ENCODE peak calls at places on chromosomes 1 and 21, in five cellular contexts. T is psoas muscle, X is ovary, V is brain microvascular endothelial cell, L is stomach. Q is an unnamed sample.

GRCh38 chr1:151196292-151196800 is 2.0 kb upstream of the PIP5K1A start:
- DNase-seq in L (peak; percentile 71), X (peak; percentile 45), T (no peak), V (peak; percentile 83), Q (peak; percentile 47)

GRCh38 chr21:26199471-26199870 is 28.9 kb upstream of the APP start:
- DNase-seq in T (no peak), V (no peak), X (no peak), L (no peak), Q (peak; percentile 36)

GRCh38 chr1:46442317-46443161 is 47.1 kb upstream of the DMBX1 start:
- DNase-seq in V (peak; percentile 77), L (peak; percentile 75), T (peak; percentile 77), X (peak; percentile 60), Q (peak; percentile 16)

GRCh38 chr1:161427733-161428516 is 60.2 kb upstream of the CFAP126 start:
- DNase-seq in V (peak; percentile 59), X (no peak), L (no peak), T (no peak), Q (peak; percentile 22)

GRCh38 chr1:160136926-160137200 is 14.5 kb upstream of the ATP1A4 start:
- DNase-seq in V (no peak), T (no peak), L (no peak), X (no peak), Q (no peak)

GRCh38 chr1:206050655-206051235 is 2.2 kb upstream of the RHEX start:
- DNase-seq in X (no peak), L (no peak), V (no peak), T (no peak), Q (no peak)

GRCh38 chr21:41207401-41208388 is 39.7 kb downstream of the BACE2 start:
- DNase-seq in T (peak; percentile 46), V (peak; percentile 73), L (peak; percentile 71), X (no peak), Q (peak; percentile 62)

GRCh38 chr21:41361786-41362604 is at the start of gene MX2:
- DNase-seq in T (peak; percentile 77), V (peak; percentile 40), X (no peak), L (peak; percentile 66), Q (peak; percentile 52)

GRCh38 chr1:222404710-222405109 is 143.2 kb downstream of the HHIPL2 start:
- DNase-seq in X (no peak), T (no peak), L (no peak), V (no peak), Q (no peak)

GRCh38 chr1:6955357-6956154 is 170.3 kb downstream of the CAMTA1 start:
- DNase-seq in T (no peak), V (no peak), L (no peak), X (no peak), Q (no peak)

GRCh38 chr21:36156815-36157670 is at the start of gene DOP1B:
- DNase-seq in T (peak; percentile 18), X (no peak), L (no peak), V (no peak), Q (no peak)

GRCh38 chr1:65674522-65674921 is 118.2 kb upstream of the PDE4B start:
- DNase-seq in L (no peak), T (no peak), V (peak; percentile 19), X (no peak), Q (no peak)

GRCh38 chr21:41187537-41188025 is 19.6 kb downstream of the BACE2 start:
- DNase-seq in T (no peak), V (no peak), X (no peak), L (no peak), Q (no peak)

GRCh38 chr21:44726803-44727202 is 15.4 kb upstream of the TSPEAR start:
- DNase-seq in X (no peak), V (no peak), T (no peak), L (no peak), Q (no peak)

GRCh38 chr1:85109475-85109874 is 61.2 kb upstream of the MCOLN3 start:
- DNase-seq in X (peak; percentile 36), V (peak; percentile 45), L (peak; percentile 67), T (peak; percentile 27), Q (peak; percentile 17)

GRCh38 chr1:51664412-51665240 is 47.7 kb downstream of the OSBPL9 start:
- DNase-seq in V (peak; percentile 63), T (no peak), L (no peak), X (no peak), Q (peak; percentile 41)

GRCh38 chr1:35463232-35463631 is 94.0 kb downstream of the KIAA0319L start:
- DNase-seq in T (no peak), V (no peak), L (no peak), X (no peak), Q (no peak)

GRCh38 chr1:36857761-36858160 is 176.6 kb downstream of the GRIK3 start:
- DNase-seq in V (no peak), T (no peak), X (no peak), L (no peak), Q (no peak)

GRCh38 chr1:11307837-11308236 is 34.8 kb downstream of the UBIAD1 start:
- DNase-seq in V (no peak), T (no peak), L (no peak), X (no peak), Q (no peak)

GRCh38 chr1:103496014-103496635 is 29.4 kb upstream of the RNPC3 start:
- DNase-seq in T (no peak), X (no peak), V (no peak), L (no peak), Q (no peak)

GRCh38 chr1:205230965-205231364 is 3.2 kb downstream of the TMCC2 start:
- DNase-seq in V (no peak), X (no peak), T (no peak), L (no peak), Q (no peak)

GRCh38 chr1:225941949-225942222 is 866 bp upstream of the LEFTY2 start:
- DNase-seq in X (no peak), V (no peak), L (no peak), T (no peak), Q (no peak)

GRCh38 chr1:59833022-59833421 is 18.3 kb downstream of the HOOK1 start:
- DNase-seq in X (no peak), V (no peak), T (no peak), L (no peak), Q (no peak)

GRCh38 chr1:6185635-6186382 is 5.7 kb upstream of the CHD5 start:
- DNase-seq in X (no peak), L (no peak), V (peak; percentile 39), T (no peak), Q (no peak)

GRCh38 chr1:112723511-112723839 is 8.3 kb upstream of the PPM1J start:
- DNase-seq in T (no peak), V (no peak), L (no peak), X (no peak), Q (no peak)

GRCh38 chr1:112721966-112722524 is 6.9 kb upstream of the PPM1J start:
- DNase-seq in L (no peak), T (no peak), V (no peak), X (no peak), Q (no peak)

GRCh38 chr1:112719706-112720105 is 4.6 kb upstream of the PPM1J start:
- DNase-seq in L (no peak), X (no peak), T (no peak), V (no peak), Q (no peak)

GRCh38 chr1:112718691-112719418 is 3.7 kb upstream of the PPM1J start:
- DNase-seq in X (peak; percentile 85), V (peak; percentile 48), L (peak; percentile 83), T (peak; percentile 86), Q (no peak)

GRCh38 chr1:112722601-112723510 is 7.7 kb upstream of the PPM1J start:
- DNase-seq in X (no peak), V (peak; percentile 24), T (no peak), L (no peak), Q (peak; percentile 45)
- H3K4me3 ChIP-seq in X (peak overlapping the region; percentile 7), V (no peak overlapping the region), T (peak overlapping the region; percentile 35), L (peak overlapping the region; percentile 27), Q (no peak overlapping the region)

GRCh38 chr1:110344152-110344551 is 5.0 kb downstream of the RBM15 start:
- DNase-seq in L (no peak), V (no peak), T (no peak), X (no peak), Q (no peak)

GRCh38 chr1:110346690-110347089 is 7.5 kb downstream of the RBM15 start:
- DNase-seq in X (no peak), L (no peak), T (no peak), V (no peak), Q (no peak)

GRCh38 chr1:110347182-110347893 is 8.2 kb downstream of the RBM15 start:
- DNase-seq in V (no peak), T (no peak), X (no peak), L (no peak), Q (no peak)

GRCh38 chr1:110343249-110343648 is 4.1 kb downstream of the RBM15 start:
- DNase-seq in L (no peak), X (no peak), V (no peak), T (no peak), Q (no peak)

DNA sequence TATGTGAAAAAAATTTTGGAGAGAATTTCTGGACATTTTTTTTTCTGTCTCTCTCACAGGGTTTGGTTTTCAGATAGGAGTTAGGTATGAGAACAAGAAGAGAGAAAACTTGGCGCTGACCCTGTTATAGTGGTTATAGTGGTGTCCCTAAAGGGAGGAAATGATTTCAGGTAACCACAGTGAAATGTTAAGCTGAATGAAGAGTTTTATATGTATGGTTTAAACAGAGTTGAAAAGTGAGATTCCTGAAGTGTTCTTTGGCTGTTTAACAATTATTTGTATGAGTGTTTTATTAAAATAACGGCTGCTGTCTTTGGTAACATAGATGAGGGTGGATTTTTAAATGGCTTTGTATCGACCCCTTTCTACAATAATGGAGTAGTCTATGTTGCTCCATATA is 6.3 kb downstream of the RBM15 start:
- DNase-seq in L (no peak), X (no peak), T (no peak), V (no peak), Q (no peak)
- H3K4me3 ChIP-seq in L (no peak overlapping the region), X (no peak overlapping the region), T (peak overlapping the region; percentile 93), V (no peak overlapping the region), Q (no peak overlapping the region)

DNA sequence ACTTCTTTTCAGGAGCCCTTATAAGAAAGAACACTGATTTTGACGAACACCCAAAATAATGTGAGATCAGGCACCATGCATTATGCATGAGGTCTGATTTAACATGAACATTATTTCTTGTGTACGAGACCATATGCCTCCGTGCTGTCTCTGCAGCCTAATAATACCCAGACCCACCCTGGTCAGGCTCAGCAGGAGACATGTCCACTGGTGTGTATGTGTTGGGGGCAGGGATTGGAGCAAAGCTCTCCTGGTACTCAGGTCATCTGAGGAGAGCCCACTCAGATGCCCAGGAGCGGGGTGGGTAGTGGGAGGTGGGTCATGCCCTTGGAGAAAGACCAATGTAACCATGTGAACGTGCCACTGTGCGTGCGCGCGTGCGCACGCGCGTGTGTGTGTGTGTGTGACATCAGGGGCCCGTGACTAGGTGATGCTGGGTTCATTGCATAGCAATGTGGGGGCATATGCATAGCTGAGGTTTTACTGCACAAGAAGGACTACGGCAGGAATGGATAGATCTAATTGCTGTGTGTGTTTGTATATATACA is 7.1 kb downstream of the POU3F1 start:
- DNase-seq in L (no peak), T (no peak), X (no peak), V (no peak), Q (no peak)
- H3K4me3 ChIP-seq in L (no peak overlapping the region), T (no peak overlapping the region), X (no peak overlapping the region), V (no peak overlapping the region), Q (no peak overlapping the region)

DNA sequence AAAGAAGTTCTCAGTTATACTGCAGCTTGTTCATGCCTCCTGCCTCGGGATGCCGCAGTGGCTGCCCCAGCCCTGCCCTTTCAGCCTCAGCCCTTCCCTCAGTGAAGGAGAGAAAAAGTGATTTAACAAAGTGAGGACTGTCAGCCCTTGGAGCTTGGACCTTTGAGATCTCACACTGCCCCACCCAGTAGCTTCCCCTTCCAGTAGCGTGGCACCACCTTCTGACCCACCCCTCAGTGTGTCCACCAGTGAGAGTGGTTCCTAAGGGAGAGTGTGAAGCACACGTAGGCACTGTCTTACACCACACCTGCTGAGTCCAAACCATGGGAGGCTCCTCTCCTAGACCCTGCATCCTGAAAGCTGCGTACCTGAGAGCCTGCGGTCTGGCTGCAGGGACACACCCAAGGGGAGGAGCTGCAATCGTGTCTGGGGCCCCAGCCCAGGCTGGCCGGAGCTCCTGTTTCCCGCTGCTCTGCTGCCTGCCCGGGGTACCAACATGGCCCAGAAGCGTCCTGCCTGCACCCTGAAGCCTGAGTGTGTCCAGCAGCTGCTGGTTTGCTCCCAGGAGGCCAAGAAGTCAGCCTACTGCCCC is at the start of gene CDA:
- DNase-seq in L (no peak), T (peak; percentile 43), V (no peak), X (no peak), Q (no peak)
- H3K4me3 ChIP-seq in L (peak within 1 kb of the TSS; percentile 18), T (peak within 1 kb of the TSS; percentile 36), V (no peak within 1 kb of the TSS), X (no peak within 1 kb of the TSS), Q (peak within 1 kb of the TSS; percentile 12)